ENCODE peak calls at places on chromosomes 1 and 21, in ten cellular contexts. Q, B, C, K, Z, G, S, E, P and J are unnamed samples.

GRCh38 chr1:36589006-36589405 is 106.3 kb upstream of the CSF3R start:
- DNase-seq in Z (no peak), G (no peak), K (no peak), Q (no peak), S (no peak), P (no peak), C (no peak), B (no peak), E (no peak), J (no peak)

GRCh38 chr1:8006037-8006963 is 19.8 kb downstream of the ERRFI1 start:
- DNase-seq in G (no peak), C (no peak), E (no peak), Q (no peak), S (no peak), B (no peak), K (no peak), P (no peak), Z (no peak), J (no peak)

GRCh38 chr1:24526045-24526444 is 23.4 kb downstream of the RCAN3 start:
- DNase-seq in S (no peak), G (no peak), Z (no peak), C (no peak), K (no peak), P (no peak), E (no peak), Q (no peak), B (no peak), J (no peak)

GRCh38 chr1:44568128-44568900 is 106.0 kb downstream of the TMEM53 start:
- DNase-seq in S (no peak), P (no peak), Q (no peak), K (no peak), E (no peak), G (no peak), C (no peak), B (no peak), Z (no peak), J (no peak)

GRCh38 chr1:203127672-203128611 is at the start of gene ADORA1:
- DNase-seq in Z (peak), G (peak), P (no peak), K (peak), C (peak), Q (peak), S (no peak), B (peak), E (peak), J (peak)

GRCh38 chr1:1703796-1704195 is 11.2 kb upstream of the SLC35E2B start:
- DNase-seq in G (peak), B (no peak), Q (peak), E (no peak), C (no peak), K (peak), P (no peak), S (no peak), Z (no peak), J (no peak)

GRCh38 chr1:57850572-57850971 is 426.7 kb upstream of the DAB1 start:
- DNase-seq in P (no peak), Q (no peak), B (no peak), K (no peak), S (no peak), C (no peak), Z (no peak), G (no peak), E (no peak), J (no peak)

GRCh38 chr21:16908087-16908486 is 604.8 kb upstream of the CXADR start:
- DNase-seq in G (peak), B (no peak), P (no peak), E (no peak), S (no peak), C (no peak), K (no peak), Z (no peak), Q (no peak), J (no peak)

GRCh38 chr1:27137022-27137542 is 17.8 kb downstream of the SLC9A1 start:
- DNase-seq in S (no peak), K (no peak), Z (no peak), Q (peak), C (no peak), P (peak), E (no peak), B (no peak), G (peak), J (peak)
- TF ChIP-seq POLR2A in S (no peak), K (no peak), Z (no peak), Q (no peak), C (no peak), P (peak), E (no peak), B (no peak), G (no peak), J (peak)

GRCh38 chr1:226548281-226549093 is at the start of gene STUM:
- DNase-seq in Q (peak), C (no peak), B (no peak), K (peak), S (no peak), P (peak), E (peak), Z (no peak), G (no peak), J (peak)
- TF ChIP-seq POLR2A in Q (no peak), C (no peak), B (no peak), K (no peak), S (no peak), P (no peak), E (no peak), Z (no peak), G (no peak), J (no peak)

DNA sequence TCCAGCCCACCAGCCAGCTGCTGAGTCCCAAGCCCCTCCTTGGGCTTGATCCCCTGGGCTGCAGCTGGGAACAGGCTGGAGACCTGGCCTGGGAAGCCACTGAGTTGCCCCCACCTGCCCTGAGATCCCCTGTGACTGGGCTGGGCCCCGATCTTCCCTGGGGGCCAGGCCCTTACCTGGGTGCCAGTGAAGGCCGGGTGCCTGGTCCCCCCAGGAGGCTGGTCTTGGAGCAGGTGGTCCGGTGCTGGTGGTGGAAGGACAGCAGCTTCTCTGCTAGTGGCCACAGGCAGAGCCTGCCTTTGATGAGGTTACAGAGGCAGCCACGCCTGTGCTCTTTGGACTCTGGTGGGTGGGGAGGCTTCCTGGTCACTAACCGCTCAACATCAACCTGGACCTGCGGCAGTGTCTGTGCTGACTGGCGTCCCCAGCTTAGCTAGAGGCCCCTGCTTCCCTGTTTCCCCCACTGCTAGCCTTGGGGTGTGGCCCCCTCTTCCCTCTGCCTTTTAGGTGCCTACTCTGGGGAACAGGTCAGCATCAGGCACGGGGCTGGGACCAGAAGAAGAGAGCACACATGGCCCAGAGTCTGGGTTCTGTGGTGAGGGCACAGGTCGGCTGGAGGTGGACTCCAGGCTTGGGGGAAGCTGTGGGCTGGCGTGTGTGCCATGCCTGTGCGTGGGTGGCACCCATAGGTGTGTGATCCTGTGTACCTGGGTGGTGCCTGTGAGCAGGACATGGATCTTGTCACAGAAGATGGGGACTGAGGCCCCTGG is at the start of gene EPS8L3:
- DNase-seq in B (no peak), C (no peak), Q (peak), S (no peak), E (no peak), G (peak), K (peak), Z (no peak), P (no peak), J (no peak)
- TF ChIP-seq POLR2A in B (no peak), C (no peak), Q (no peak), S (no peak), E (no peak), G (no peak), K (no peak), Z (no peak), P (no peak), J (no peak)

GRCh38 chr1:26695417-26696190 is at the start of gene ARID1A:
- DNase-seq in B (peak), P (peak), E (peak), K (peak), Z (peak), G (peak), C (no peak), Q (peak), S (peak), J (peak)
- TF ChIP-seq POLR2A in B (peak), P (peak), E (peak), K (peak), Z (no peak), G (peak), C (peak), Q (peak), S (peak), J (peak)

GRCh38 chr1:26472901-26473845 is 933 bp downstream of the HMGN2 start:
- DNase-seq in K (peak), Q (peak), Z (peak), G (peak), E (peak), C (peak), P (peak), S (peak), B (peak), J (peak)
- TF ChIP-seq POLR2A in K (peak), Q (peak), Z (peak), G (peak), E (no peak), C (no peak), P (peak), S (peak), B (peak), J (peak)

GRCh38 chr1:112866151-112866550 is 89.8 kb downstream of the SLC16A1 start:
- DNase-seq in B (no peak), G (no peak), P (no peak), K (no peak), Z (no peak), E (no peak), C (peak), Q (no peak), S (no peak), J (no peak)
- TF ChIP-seq POLR2A in B (no peak), G (no peak), P (no peak), K (no peak), Z (no peak), E (no peak), C (no peak), Q (no peak), S (no peak), J (no peak)